ENCODE peak calls at places on chromosome 2, in four cellular contexts. One of them, this sample, is unnamed. For H3K9me3, the result is how much of the 10 kb centered on the place peaks cover.

GRCh38 chr2:239395524-239395923 is 5.3 kb downstream of the HDAC4 start:
- DNase-seq in IMR-90: no peak
- DNase-seq in K562: no peak
- DNase-seq in fibroblast of lung: no peak
- DNase-seq in this sample: no peak

GRCh38 chr2:26562811-26563645 is 78.1 kb downstream of the CIB4 start:
- DNase-seq in K562: no peak
- DNase-seq in fibroblast of lung: peak
- DNase-seq in IMR-90: no peak
- DNase-seq in this sample: peak

GRCh38 chr2:10924441-10924840 is 12.7 kb downstream of the KCNF1 start:
- DNase-seq in IMR-90: no peak
- DNase-seq in fibroblast of lung: no peak
- DNase-seq in K562: no peak
- DNase-seq in this sample: peak

GRCh38 chr2:217314021-217314460 is 454.2 kb upstream of the TNP1 start:
- DNase-seq in IMR-90: no peak
- DNase-seq in K562: no peak
- DNase-seq in fibroblast of lung: no peak
- DNase-seq in this sample: no peak

GRCh38 chr2:71003396-71003795 is 8.7 kb upstream of the TEX261 start:
- DNase-seq in K562: no peak
- DNase-seq in IMR-90: no peak
- DNase-seq in fibroblast of lung: no peak
- DNase-seq in this sample: no peak

GRCh38 chr2:64482765-64483504 is 29.0 kb downstream of the LGALSL start:
- DNase-seq in K562: no peak
- DNase-seq in fibroblast of lung: peak
- DNase-seq in IMR-90: no peak
- DNase-seq in this sample: no peak

GRCh38 chr2:207473203-207473865 is 56.4 kb upstream of the CREB1 start:
- DNase-seq in fibroblast of lung: peak
- DNase-seq in K562: peak
- DNase-seq in IMR-90: peak
- DNase-seq in this sample: peak

GRCh38 chr2:48356701-48357322 is 173.1 kb upstream of the STON1 start:
- DNase-seq in fibroblast of lung: peak
- DNase-seq in IMR-90: peak
- DNase-seq in K562: peak
- DNase-seq in this sample: no peak

GRCh38 chr2:160270571-160271113 is 70.6 kb upstream of the ITGB6 start:
- DNase-seq in fibroblast of lung: peak
- DNase-seq in K562: no peak
- DNase-seq in IMR-90: no peak
- DNase-seq in this sample: peak

GRCh38 chr2:74391209-74391579 is 11.1 kb upstream of the DCTN1 start:
- DNase-seq in IMR-90: peak
- DNase-seq in K562: peak
- DNase-seq in fibroblast of lung: peak
- DNase-seq in this sample: no peak

GRCh38 chr2:241560883-241561474 is 2.4 kb downstream of the BOK start:
- DNase-seq in IMR-90: peak
- DNase-seq in K562: no peak
- DNase-seq in fibroblast of lung: peak
- DNase-seq in this sample: peak

GRCh38 chr2:192286093-192286701 is 91.5 kb upstream of the TMEFF2 start:
- DNase-seq in K562: peak
- DNase-seq in IMR-90: peak
- DNase-seq in fibroblast of lung: peak
- DNase-seq in this sample: no peak

GRCh38 chr2:239113164-239113563 is 265.3 kb downstream of the TWIST2 start:
- DNase-seq in IMR-90: peak
- DNase-seq in K562: no peak
- DNase-seq in fibroblast of lung: peak
- DNase-seq in this sample: peak

GRCh38 chr2:107721178-107721577 is 105.5 kb upstream of the RGPD4 start:
- DNase-seq in IMR-90: no peak
- DNase-seq in fibroblast of lung: no peak
- DNase-seq in K562: no peak
- DNase-seq in this sample: no peak

GRCh38 chr2:126910637-126911036 is 11.9 kb downstream of the TEX51 start:
- DNase-seq in IMR-90: no peak
- DNase-seq in K562: no peak
- DNase-seq in fibroblast of lung: no peak
- DNase-seq in this sample: no peak

GRCh38 chr2:53087282-53087882 is 680.2 kb upstream of the CHAC2 start:
- DNase-seq in K562: no peak
- DNase-seq in fibroblast of lung: peak
- DNase-seq in IMR-90: peak
- DNase-seq in this sample: no peak

GRCh38 chr2:217930783-217931563 is 71.8 kb downstream of the TNS1 start:
- DNase-seq in IMR-90: no peak
- DNase-seq in K562: no peak
- DNase-seq in fibroblast of lung: peak
- DNase-seq in this sample: peak

GRCh38 chr2:54634012-54634411 is 89.5 kb upstream of the EML6 start:
- DNase-seq in fibroblast of lung: no peak
- DNase-seq in K562: no peak
- DNase-seq in IMR-90: no peak
- DNase-seq in this sample: no peak

GRCh38 chr2:202494856-202495604 is 118.9 kb downstream of the BMPR2 start:
- DNase-seq in K562: no peak
- DNase-seq in fibroblast of lung: no peak
- DNase-seq in IMR-90: no peak
- DNase-seq in this sample: no peak

GRCh38 chr2:18910843-18911242 is 321.5 kb upstream of the NT5C1B start:
- DNase-seq in IMR-90: peak
- DNase-seq in K562: no peak
- DNase-seq in fibroblast of lung: peak
- DNase-seq in this sample: peak

GRCh38 chr2:134823431-134823830 is 15.0 kb upstream of the ACMSD start:
- DNase-seq in IMR-90: no peak
- DNase-seq in fibroblast of lung: no peak
- DNase-seq in K562: no peak
- DNase-seq in this sample: no peak

GRCh38 chr2:136146564-136146963 is 28.6 kb upstream of the CXCR4 start:
- DNase-seq in IMR-90: no peak
- DNase-seq in K562: no peak
- DNase-seq in fibroblast of lung: no peak
- DNase-seq in this sample: no peak

GRCh38 chr2:204487447-204488229 is 57.6 kb upstream of the PARD3B start:
- DNase-seq in K562: no peak
- DNase-seq in fibroblast of lung: peak
- DNase-seq in IMR-90: peak
- DNase-seq in this sample: no peak

GRCh38 chr2:207256476-207257207 is 90.9 kb upstream of the KLF7 start:
- DNase-seq in IMR-90: peak
- DNase-seq in fibroblast of lung: peak
- DNase-seq in K562: no peak
- DNase-seq in this sample: no peak

GRCh38 chr2:27202829-27203228 is 9.0 kb upstream of the ATRAID start:
- DNase-seq in IMR-90: peak
- DNase-seq in K562: no peak
- DNase-seq in fibroblast of lung: peak
- DNase-seq in this sample: no peak

GRCh38 chr2:202989749-202990148 is 24.9 kb upstream of the NBEAL1 start:
- DNase-seq in K562: no peak
- DNase-seq in IMR-90: no peak
- DNase-seq in fibroblast of lung: no peak
- DNase-seq in this sample: no peak

GRCh38 chr2:46193356-46193755 is 103.9 kb upstream of the EPAS1 start:
- DNase-seq in K562: no peak
- DNase-seq in fibroblast of lung: no peak
- DNase-seq in IMR-90: no peak
- DNase-seq in this sample: no peak

GRCh38 chr2:11187083-11187619 is 31.9 kb downstream of the SLC66A3 start:
- DNase-seq in IMR-90: peak
- DNase-seq in K562: peak
- DNase-seq in fibroblast of lung: peak
- DNase-seq in this sample: peak

GRCh38 chr2:18597618-18598017 is 8.2 kb upstream of the NT5C1B start:
- DNase-seq in fibroblast of lung: no peak
- DNase-seq in K562: no peak
- DNase-seq in IMR-90: no peak
- DNase-seq in this sample: no peak

GRCh38 chr2:200382883-200383282 is 76.4 kb downstream of the SPATS2L start:
- DNase-seq in K562: no peak
- DNase-seq in IMR-90: no peak
- DNase-seq in fibroblast of lung: no peak
- DNase-seq in this sample: no peak

GRCh38 chr2:46874236-46874929 is 41.2 kb downstream of the MCFD2 start:
- DNase-seq in IMR-90: peak
- DNase-seq in fibroblast of lung: no peak
- DNase-seq in K562: no peak
- DNase-seq in this sample: no peak

GRCh38 chr2:202122975-202123765 is 50.1 kb downstream of the KIAA2012 start:
- DNase-seq in fibroblast of lung: no peak
- DNase-seq in K562: no peak
- DNase-seq in IMR-90: peak
- DNase-seq in this sample: no peak

GRCh38 chr2:12855508-12855907 is 138.8 kb downstream of the TRIB2 start:
- DNase-seq in fibroblast of lung: peak
- DNase-seq in K562: no peak
- DNase-seq in IMR-90: no peak
- DNase-seq in this sample: no peak

GRCh38 chr2:201466050-201466660 is 14.6 kb downstream of the STRADB start:
- DNase-seq in K562: no peak
- DNase-seq in IMR-90: peak
- DNase-seq in fibroblast of lung: peak
- DNase-seq in this sample: peak

GRCh38 chr2:223251656-223252229 is 199.8 kb downstream of the KCNE4 start:
- DNase-seq in K562: no peak
- DNase-seq in fibroblast of lung: no peak
- DNase-seq in IMR-90: no peak
- DNase-seq in this sample: no peak

GRCh38 chr2:223243233-223243632 is 191.2 kb downstream of the KCNE4 start:
- DNase-seq in K562: no peak
- DNase-seq in fibroblast of lung: no peak
- DNase-seq in IMR-90: no peak
- DNase-seq in this sample: no peak

GRCh38 chr2:223247136-223247535 is 195.1 kb downstream of the KCNE4 start:
- DNase-seq in fibroblast of lung: peak
- DNase-seq in IMR-90: peak
- DNase-seq in K562: peak
- DNase-seq in this sample: peak
- TF ChIP-seq CTCF in fibroblast of lung: peak
- TF ChIP-seq CTCF in IMR-90: peak
- TF ChIP-seq CTCF in K562: peak
- TF ChIP-seq CTCF in this sample: peak

GRCh38 chr2:181679544-181679979 is 755 bp downstream of the NEUROD1 start:
- DNase-seq in K562: no peak
- DNase-seq in IMR-90: no peak
- DNase-seq in fibroblast of lung: no peak
- DNase-seq in this sample: peak

GRCh38 chr2:181680937-181681811 is 857 bp upstream of the NEUROD1 start:
- DNase-seq in K562: no peak
- DNase-seq in IMR-90: no peak
- DNase-seq in fibroblast of lung: no peak
- DNase-seq in this sample: peak

GRCh38 chr2:181680055-181680936 is at the start of gene NEUROD1:
- DNase-seq in fibroblast of lung: no peak
- DNase-seq in IMR-90: no peak
- DNase-seq in K562: no peak
- DNase-seq in this sample: peak

GRCh38 chr2:181678033-181678586 is 2.2 kb downstream of the NEUROD1 start:
- DNase-seq in fibroblast of lung: peak
- DNase-seq in K562: peak
- DNase-seq in IMR-90: peak
- DNase-seq in this sample: peak

GRCh38 chr2:181678744-181679543 is 1.4 kb downstream of the NEUROD1 start:
- DNase-seq in K562: no peak
- DNase-seq in IMR-90: no peak
- DNase-seq in fibroblast of lung: no peak
- DNase-seq in this sample: no peak
- H3K9me3 ChIP-seq in K562: under half
- H3K9me3 ChIP-seq in IMR-90: under half
- H3K9me3 ChIP-seq in fibroblast of lung: under half
- H3K9me3 ChIP-seq in this sample: under half

GRCh38 chr2:39516347-39517101 is 79.4 kb upstream of the MAP4K3 start:
- DNase-seq in IMR-90: peak
- DNase-seq in K562: no peak
- DNase-seq in fibroblast of lung: peak
- DNase-seq in this sample: no peak
- H2AFZ ChIP-seq in IMR-90: peak
- H2AFZ ChIP-seq in K562: no peak
- H2AFZ ChIP-seq in fibroblast of lung: no peak
- H2AFZ ChIP-seq in this sample: no peak

DNA sequence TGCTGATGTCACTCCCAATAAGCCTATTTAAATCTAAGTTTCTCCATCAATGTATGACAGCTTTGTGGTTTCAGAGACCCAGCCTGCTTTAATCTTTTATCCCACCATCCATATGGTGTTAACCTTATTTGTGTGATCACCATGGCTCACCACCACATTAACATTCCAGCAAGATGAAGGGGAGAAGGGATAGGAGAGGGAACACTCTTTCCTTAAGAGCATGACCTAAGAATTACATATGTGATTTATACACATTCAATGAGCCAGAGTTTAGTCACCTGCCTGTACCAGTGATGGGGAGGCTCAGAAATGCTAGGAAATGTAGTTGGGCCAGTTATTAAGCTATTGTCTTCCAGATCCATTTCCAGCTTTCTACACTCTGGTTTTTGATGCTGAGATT is 44.5 kb upstream of the CHN1 start:
- DNase-seq in fibroblast of lung: peak
- DNase-seq in K562: no peak
- DNase-seq in IMR-90: peak
- DNase-seq in this sample: no peak
- TF ChIP-seq CTCF in fibroblast of lung: no peak
- TF ChIP-seq CTCF in K562: no peak
- TF ChIP-seq CTCF in IMR-90: no peak
- TF ChIP-seq CTCF in this sample: no peak

GRCh38 chr2:171146071-171146470 is 14.6 kb downstream of the TLK1 start:
- DNase-seq in IMR-90: no peak
- DNase-seq in fibroblast of lung: no peak
- DNase-seq in K562: no peak
- DNase-seq in this sample: no peak
- H3K9me3 ChIP-seq in IMR-90: under half
- H3K9me3 ChIP-seq in fibroblast of lung: under half
- H3K9me3 ChIP-seq in K562: under half
- H3K9me3 ChIP-seq in this sample: under half

GRCh38 chr2:43184339-43184895 is 42.0 kb downstream of the ZFP36L2 start:
- DNase-seq in IMR-90: peak
- DNase-seq in K562: peak
- DNase-seq in fibroblast of lung: peak
- DNase-seq in this sample: peak
- H2AFZ ChIP-seq in IMR-90: peak
- H2AFZ ChIP-seq in K562: peak
- H2AFZ ChIP-seq in fibroblast of lung: no peak
- H2AFZ ChIP-seq in this sample: no peak